ENCODE peak calls at places on chromosomes 16 and 17, in eight cellular contexts. One of them, this sample, is unnamed.

GRCh38 chr16:66658143-66658859 is 38.2 kb downstream of the CMTM4 start:
- DNase-seq in tibial nerve: no peak
- DNase-seq in stomach: no peak
- DNase-seq in body of pancreas: no peak
- DNase-seq in esophagus squamous epithelium: no peak
- DNase-seq in sigmoid colon: no peak
- DNase-seq in heart left ventricle: no peak
- DNase-seq in ovary: no peak
- DNase-seq in this sample: no peak

GRCh38 chr17:78337244-78338109 is 22.4 kb downstream of the SOCS3 start:
- DNase-seq in tibial nerve: no peak
- DNase-seq in stomach: no peak
- DNase-seq in body of pancreas: peak; percentile 66
- DNase-seq in esophagus squamous epithelium: no peak
- DNase-seq in sigmoid colon: peak; percentile 74
- DNase-seq in heart left ventricle: no peak
- DNase-seq in ovary: no peak
- DNase-seq in this sample: no peak

GRCh38 chr16:86002178-86002577 is 103.2 kb downstream of the IRF8 start:
- DNase-seq in tibial nerve: no peak
- DNase-seq in stomach: no peak
- DNase-seq in body of pancreas: no peak
- DNase-seq in esophagus squamous epithelium: no peak
- DNase-seq in sigmoid colon: no peak
- DNase-seq in heart left ventricle: no peak
- DNase-seq in ovary: no peak
- DNase-seq in this sample: no peak

GRCh38 chr17:39671651-39672521 is 3.6 kb downstream of the PNMT start:
- DNase-seq in tibial nerve: no peak
- DNase-seq in stomach: peak; percentile 57
- DNase-seq in body of pancreas: peak; percentile 47
- DNase-seq in esophagus squamous epithelium: no peak
- DNase-seq in sigmoid colon: no peak
- DNase-seq in heart left ventricle: peak; percentile 82
- DNase-seq in ovary: peak; percentile 56
- DNase-seq in this sample: peak; percentile 68

GRCh38 chr17:68460096-68460495 is 2.8 kb upstream of the WIPI1 start:
- DNase-seq in tibial nerve: no peak
- DNase-seq in stomach: no peak
- DNase-seq in body of pancreas: no peak
- DNase-seq in esophagus squamous epithelium: no peak
- DNase-seq in sigmoid colon: no peak
- DNase-seq in heart left ventricle: no peak
- DNase-seq in ovary: no peak
- DNase-seq in this sample: no peak

GRCh38 chr16:67165121-67166034 is 833 bp downstream of the HSF4 start:
- DNase-seq in tibial nerve: no peak
- DNase-seq in stomach: no peak
- DNase-seq in body of pancreas: no peak
- DNase-seq in esophagus squamous epithelium: no peak
- DNase-seq in sigmoid colon: no peak
- DNase-seq in heart left ventricle: no peak
- DNase-seq in ovary: peak; percentile 63
- DNase-seq in this sample: peak; percentile 29

GRCh38 chr17:73940511-73940910 is 263.0 kb upstream of the RPL38 start:
- DNase-seq in tibial nerve: no peak
- DNase-seq in stomach: no peak
- DNase-seq in body of pancreas: no peak
- DNase-seq in esophagus squamous epithelium: no peak
- DNase-seq in sigmoid colon: no peak
- DNase-seq in heart left ventricle: no peak
- DNase-seq in ovary: no peak
- DNase-seq in this sample: no peak

GRCh38 chr17:2707721-2708584 is 3.6 kb downstream of the CLUH start:
- DNase-seq in tibial nerve: no peak
- DNase-seq in stomach: peak; percentile 60
- DNase-seq in body of pancreas: peak; percentile 65
- DNase-seq in esophagus squamous epithelium: no peak
- DNase-seq in sigmoid colon: peak; percentile 74
- DNase-seq in heart left ventricle: peak; percentile 92
- DNase-seq in ovary: peak; percentile 66
- DNase-seq in this sample: peak; percentile 57

GRCh38 chr16:63363738-63364137 is 1327.5 kb upstream of the CDH8 start:
- DNase-seq in tibial nerve: no peak
- DNase-seq in stomach: no peak
- DNase-seq in body of pancreas: no peak
- DNase-seq in esophagus squamous epithelium: no peak
- DNase-seq in sigmoid colon: no peak
- DNase-seq in heart left ventricle: no peak
- DNase-seq in ovary: no peak
- DNase-seq in this sample: no peak

GRCh38 chr16:81630632-81631026 is 148.5 kb upstream of the PLCG2 start:
- DNase-seq in tibial nerve: no peak
- DNase-seq in stomach: no peak
- DNase-seq in body of pancreas: no peak
- DNase-seq in esophagus squamous epithelium: no peak
- DNase-seq in sigmoid colon: no peak
- DNase-seq in heart left ventricle: no peak
- DNase-seq in ovary: no peak
- DNase-seq in this sample: peak; percentile 43

GRCh38 chr16:58455750-58456149 is 44.2 kb upstream of the NDRG4 start:
- DNase-seq in tibial nerve: no peak
- DNase-seq in stomach: no peak
- DNase-seq in body of pancreas: no peak
- DNase-seq in esophagus squamous epithelium: no peak
- DNase-seq in sigmoid colon: no peak
- DNase-seq in heart left ventricle: no peak
- DNase-seq in ovary: no peak
- DNase-seq in this sample: no peak

GRCh38 chr16:27670071-27670825 is 120.3 kb downstream of the KATNIP start:
- DNase-seq in tibial nerve: no peak
- DNase-seq in stomach: no peak
- DNase-seq in body of pancreas: no peak
- DNase-seq in esophagus squamous epithelium: no peak
- DNase-seq in sigmoid colon: no peak
- DNase-seq in heart left ventricle: no peak
- DNase-seq in ovary: no peak
- DNase-seq in this sample: no peak

GRCh38 chr17:48994548-48995331 is 2.4 kb upstream of the IGF2BP1 start:
- DNase-seq in tibial nerve: no peak
- DNase-seq in stomach: no peak
- DNase-seq in body of pancreas: no peak
- DNase-seq in esophagus squamous epithelium: no peak
- DNase-seq in sigmoid colon: no peak
- DNase-seq in heart left ventricle: no peak
- DNase-seq in ovary: no peak
- DNase-seq in this sample: no peak

GRCh38 chr17:73972901-73973300 is 230.6 kb upstream of the RPL38 start:
- DNase-seq in tibial nerve: no peak
- DNase-seq in stomach: no peak
- DNase-seq in body of pancreas: no peak
- DNase-seq in esophagus squamous epithelium: no peak
- DNase-seq in sigmoid colon: no peak
- DNase-seq in heart left ventricle: no peak
- DNase-seq in ovary: no peak
- DNase-seq in this sample: no peak

GRCh38 chr17:19418312-19418992 is 7.4 kb downstream of the RNF112 start:
- DNase-seq in tibial nerve: no peak
- DNase-seq in stomach: no peak
- DNase-seq in body of pancreas: peak; percentile 19
- DNase-seq in esophagus squamous epithelium: no peak
- DNase-seq in sigmoid colon: no peak
- DNase-seq in heart left ventricle: no peak
- DNase-seq in ovary: no peak
- DNase-seq in this sample: no peak

GRCh38 chr17:44081681-44082080 is 11.1 kb downstream of the G6PC3 start:
- DNase-seq in tibial nerve: no peak
- DNase-seq in stomach: no peak
- DNase-seq in body of pancreas: no peak
- DNase-seq in esophagus squamous epithelium: no peak
- DNase-seq in sigmoid colon: no peak
- DNase-seq in heart left ventricle: no peak
- DNase-seq in ovary: no peak
- DNase-seq in this sample: no peak

GRCh38 chr16:67664871-67665270 is 1.7 kb downstream of the ENKD1 start:
- DNase-seq in tibial nerve: no peak
- DNase-seq in stomach: no peak
- DNase-seq in body of pancreas: peak; percentile 75
- DNase-seq in esophagus squamous epithelium: no peak
- DNase-seq in sigmoid colon: no peak
- DNase-seq in heart left ventricle: no peak
- DNase-seq in ovary: no peak
- DNase-seq in this sample: no peak

GRCh38 chr17:5772720-5773119 is 188.4 kb upstream of the NLRP1 start:
- DNase-seq in tibial nerve: no peak
- DNase-seq in stomach: no peak
- DNase-seq in body of pancreas: no peak
- DNase-seq in esophagus squamous epithelium: no peak
- DNase-seq in sigmoid colon: no peak
- DNase-seq in heart left ventricle: no peak
- DNase-seq in ovary: no peak
- DNase-seq in this sample: no peak

GRCh38 chr16:12700161-12700560 is 103.5 kb downstream of the CPPED1 start:
- DNase-seq in tibial nerve: no peak
- DNase-seq in stomach: no peak
- DNase-seq in body of pancreas: no peak
- DNase-seq in esophagus squamous epithelium: no peak
- DNase-seq in sigmoid colon: no peak
- DNase-seq in heart left ventricle: no peak
- DNase-seq in ovary: no peak
- DNase-seq in this sample: no peak

GRCh38 chr17:1783834-1784611 is 22.2 kb downstream of the SERPINF1 start:
- DNase-seq in tibial nerve: peak; percentile 82
- DNase-seq in stomach: peak; percentile 63
- DNase-seq in body of pancreas: peak; percentile 77
- DNase-seq in esophagus squamous epithelium: no peak
- DNase-seq in sigmoid colon: peak; percentile 95
- DNase-seq in heart left ventricle: peak; percentile 91
- DNase-seq in ovary: peak; percentile 84
- DNase-seq in this sample: peak; percentile 86

GRCh38 chr16:88968589-88969280 is 8.3 kb downstream of the CBFA2T3 start:
- DNase-seq in tibial nerve: no peak
- DNase-seq in stomach: no peak
- DNase-seq in body of pancreas: no peak
- DNase-seq in esophagus squamous epithelium: no peak
- DNase-seq in sigmoid colon: no peak
- DNase-seq in heart left ventricle: no peak
- DNase-seq in ovary: no peak
- DNase-seq in this sample: no peak
- TF ChIP-seq POLR2A in tibial nerve: no peak
- TF ChIP-seq POLR2A in stomach: no peak
- TF ChIP-seq POLR2A in body of pancreas: no peak
- TF ChIP-seq POLR2A in esophagus squamous epithelium: no peak
- TF ChIP-seq POLR2A in sigmoid colon: no peak
- TF ChIP-seq POLR2A in heart left ventricle: no peak
- TF ChIP-seq POLR2A in ovary: no peak
- TF ChIP-seq POLR2A in this sample: no peak

DNA sequence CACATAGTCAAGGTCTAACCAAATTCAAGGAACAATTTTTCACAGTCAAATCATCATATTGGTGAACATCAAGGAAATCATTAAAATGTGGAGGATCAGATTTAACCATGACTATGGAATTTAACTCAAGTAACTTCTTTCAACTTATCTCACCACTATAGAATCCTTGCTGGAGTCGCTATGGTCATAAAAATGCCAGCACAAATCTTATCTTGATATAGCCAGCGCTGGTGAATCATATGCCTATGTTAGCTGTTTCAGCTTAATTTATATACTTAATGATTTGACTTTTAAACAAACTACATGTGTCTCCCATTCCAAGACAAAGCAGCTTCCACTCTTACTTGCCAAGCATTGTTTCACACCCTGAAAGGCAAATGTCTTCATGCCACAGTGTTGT is 416.4 kb downstream of the CDH11 start:
- DNase-seq in tibial nerve: no peak
- DNase-seq in stomach: no peak
- DNase-seq in body of pancreas: no peak
- DNase-seq in esophagus squamous epithelium: no peak
- DNase-seq in sigmoid colon: no peak
- DNase-seq in heart left ventricle: no peak
- DNase-seq in ovary: no peak
- DNase-seq in this sample: no peak
- H3K9me3 ChIP-seq in tibial nerve: no peaks in the 10 kb centered on the region
- H3K9me3 ChIP-seq in stomach: peaks cover 9% of the 10 kb centered on the region
- H3K9me3 ChIP-seq in body of pancreas: no peaks in the 10 kb centered on the region
- H3K9me3 ChIP-seq in esophagus squamous epithelium: no peaks in the 10 kb centered on the region
- H3K9me3 ChIP-seq in sigmoid colon: no peaks in the 10 kb centered on the region
- H3K9me3 ChIP-seq in heart left ventricle: peaks cover 8% of the 10 kb centered on the region
- H3K9me3 ChIP-seq in ovary: no peaks in the 10 kb centered on the region
- H3K9me3 ChIP-seq in this sample: no peaks in the 10 kb centered on the region

DNA sequence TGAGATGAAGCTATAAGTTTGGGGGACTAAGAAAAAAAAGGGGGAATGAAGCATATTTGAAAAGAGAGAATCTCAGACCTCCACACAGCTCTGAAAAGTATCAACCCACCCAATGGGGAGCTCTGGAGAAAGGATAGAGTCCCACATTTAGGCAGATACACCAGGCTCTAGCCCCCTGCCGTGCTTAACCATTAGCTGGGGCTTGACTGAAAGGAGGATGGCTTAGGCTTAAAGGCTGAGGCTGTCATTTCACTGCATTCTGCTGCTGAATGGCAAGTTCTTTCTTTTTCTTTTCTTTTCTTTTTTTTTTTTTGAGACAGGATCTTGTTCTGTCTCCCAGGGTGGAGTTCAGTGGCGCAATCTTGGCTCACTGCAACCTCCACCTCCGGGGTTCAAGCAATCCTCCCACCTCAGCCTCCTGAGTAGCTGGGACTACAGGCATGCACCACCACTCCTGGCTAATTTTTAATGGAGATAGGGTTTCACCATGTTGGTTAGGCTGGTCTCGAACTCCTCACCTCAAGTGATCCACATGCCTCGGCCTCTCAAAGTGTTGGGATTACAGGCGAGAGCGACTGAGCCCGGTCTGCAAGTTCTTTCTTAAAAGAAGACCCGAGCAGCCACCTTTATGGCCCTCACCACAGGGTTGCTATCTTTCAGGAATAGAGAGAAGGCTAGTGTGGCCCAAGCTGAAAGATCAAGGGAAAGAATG is 9.0 kb upstream of the MMP2 start:
- DNase-seq in tibial nerve: no peak
- DNase-seq in stomach: no peak
- DNase-seq in body of pancreas: no peak
- DNase-seq in esophagus squamous epithelium: no peak
- DNase-seq in sigmoid colon: no peak
- DNase-seq in heart left ventricle: no peak
- DNase-seq in ovary: no peak
- DNase-seq in this sample: no peak
- H3K27ac ChIP-seq in tibial nerve: no peak overlapping the region
- H3K27ac ChIP-seq in stomach: no peak overlapping the region
- H3K27ac ChIP-seq in body of pancreas: no peak overlapping the region
- H3K27ac ChIP-seq in esophagus squamous epithelium: no peak overlapping the region
- H3K27ac ChIP-seq in sigmoid colon: no peak overlapping the region
- H3K27ac ChIP-seq in heart left ventricle: no peak overlapping the region
- H3K27ac ChIP-seq in ovary: no peak overlapping the region
- H3K27ac ChIP-seq in this sample: peak overlapping the region; percentile 14

DNA sequence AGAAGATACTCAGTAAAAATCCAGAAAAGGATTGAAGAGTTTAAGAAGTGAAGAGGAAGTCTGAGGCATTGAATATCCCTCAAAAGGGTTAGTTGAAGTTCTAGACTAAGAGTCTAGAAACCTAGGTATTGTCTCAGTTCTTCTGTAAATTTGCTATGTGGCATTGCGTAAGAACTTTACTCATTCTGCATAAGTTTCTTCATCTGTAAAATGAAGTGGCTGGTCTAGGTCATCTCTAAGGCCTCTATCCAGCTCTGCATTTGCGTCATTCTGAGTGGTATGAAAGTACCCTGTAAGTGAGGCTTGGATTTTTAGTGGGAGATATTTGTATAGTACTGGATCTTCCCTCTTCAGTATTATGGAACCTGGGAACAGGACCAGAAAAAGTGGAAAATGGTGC is 130.2 kb downstream of the MYO1D start:
- DNase-seq in tibial nerve: no peak
- DNase-seq in stomach: no peak
- DNase-seq in body of pancreas: no peak
- DNase-seq in esophagus squamous epithelium: no peak
- DNase-seq in sigmoid colon: no peak
- DNase-seq in heart left ventricle: no peak
- DNase-seq in ovary: no peak
- DNase-seq in this sample: no peak
- TF ChIP-seq POLR2A in tibial nerve: no peak
- TF ChIP-seq POLR2A in stomach: no peak
- TF ChIP-seq POLR2A in body of pancreas: no peak
- TF ChIP-seq POLR2A in esophagus squamous epithelium: no peak
- TF ChIP-seq POLR2A in sigmoid colon: no peak
- TF ChIP-seq POLR2A in heart left ventricle: no peak
- TF ChIP-seq POLR2A in ovary: no peak
- TF ChIP-seq POLR2A in this sample: no peak

This sample was measured in thyroid gland.